ENCODE peak calls at places on chromosomes 11 and 22, in nine cellular contexts. B is fibroblast of pulmonary artery, J is GM10248, V is HepG2, E is type B pancreatic cell, G is Panc1, A is endothelial cell, R is neural crest cell, K is neural progenitor cell. Q is an unnamed sample.

GRCh38 chr11:4060182-4060923 is 34.2 kb upstream of the RRM1 start:
- DNase-seq in B (no peak), E (no peak), J (no peak), V (peak), G (no peak), K (no peak), A (no peak), R (no peak), Q (no peak)

GRCh38 chr11:77171885-77172665 is 44.0 kb downstream of the MYO7A start:
- DNase-seq in A (peak), J (no peak), V (peak), B (no peak), R (peak), E (no peak), K (peak), G (no peak), Q (peak)

GRCh38 chr11:70323811-70324210 is 53.3 kb downstream of the PPFIA1 start:
- DNase-seq in A (no peak), E (no peak), G (no peak), J (no peak), K (no peak), R (no peak), V (no peak), B (peak), Q (no peak)

GRCh38 chr11:128687321-128687720 is 6.6 kb upstream of the FLI1 start:
- DNase-seq in R (no peak), V (no peak), B (peak), A (peak), E (no peak), J (peak), K (peak), G (no peak), Q (peak)

GRCh38 chr11:133669371-133670046 is 137.2 kb upstream of the OPCML start:
- DNase-seq in V (no peak), J (no peak), G (no peak), B (no peak), A (no peak), R (no peak), E (peak), K (peak), Q (no peak)

GRCh38 chr11:2169001-2169370 is 2.6 kb downstream of the TH start:
- DNase-seq in V (no peak), K (no peak), G (no peak), A (no peak), R (no peak), J (no peak), E (no peak), B (no peak), Q (no peak)

GRCh38 chr11:109364851-109365250 is 57.1 kb upstream of the C11orf87 start:
- DNase-seq in A (no peak), J (no peak), K (no peak), V (no peak), G (no peak), E (no peak), B (no peak), R (no peak), Q (no peak)

GRCh38 chr22:35299217-35299716 is 427 bp upstream of the TOM1 start:
- DNase-seq in E (no peak), A (no peak), V (no peak), K (no peak), J (no peak), B (peak), R (no peak), G (peak), Q (no peak)

GRCh38 chr11:66012946-66013761 is 1.3 kb downstream of the CST6 start:
- DNase-seq in J (no peak), E (no peak), R (no peak), V (no peak), K (no peak), B (no peak), A (no peak), G (no peak), Q (no peak)

GRCh38 chr11:117842131-117842941 is 17.8 kb upstream of the FXYD2 start:
- DNase-seq in B (no peak), A (no peak), R (no peak), J (no peak), G (no peak), K (no peak), E (peak), V (no peak), Q (no peak)

GRCh38 chr11:72070486-72070885 is 9.9 kb downstream of the NUMA1 start:
- DNase-seq in B (no peak), A (no peak), V (no peak), G (no peak), R (no peak), J (no peak), E (no peak), K (no peak), Q (no peak)

GRCh38 chr11:67393990-67394389 is 2.2 kb downstream of the RAD9A start:
- DNase-seq in B (no peak), J (no peak), K (no peak), A (no peak), R (no peak), V (no peak), G (no peak), E (no peak), Q (no peak)

GRCh38 chr11:3093281-3094191 is 36.3 kb upstream of the CARS1 start:
- DNase-seq in R (no peak), A (no peak), V (peak), J (peak), K (peak), E (no peak), B (no peak), G (no peak), Q (peak)

GRCh38 chr11:66933508-66933907 is 24.7 kb downstream of the PC start:
- DNase-seq in K (no peak), B (peak), A (no peak), E (no peak), J (no peak), R (no peak), V (no peak), G (no peak), Q (no peak)

GRCh38 chr11:104000798-104001197 is 35.6 kb upstream of the DDI1 start:
- DNase-seq in B (peak), K (no peak), A (no peak), R (no peak), E (no peak), J (no peak), V (no peak), G (no peak), Q (no peak)

GRCh38 chr11:72015511-72016061 is 16.9 kb downstream of the IL18BP start:
- DNase-seq in V (peak), A (peak), J (no peak), G (no peak), K (peak), E (no peak), B (peak), R (no peak), Q (peak)

GRCh38 chr22:19965771-19966709 is 24.4 kb upstream of the TXNRD2 start:
- DNase-seq in K (peak), A (peak), J (no peak), V (no peak), R (peak), B (peak), G (no peak), E (no peak), Q (no peak)

GRCh38 chr22:42321908-42322561 is 51.6 kb upstream of the TCF20 start:
- DNase-seq in J (no peak), G (no peak), E (no peak), B (peak), V (no peak), R (no peak), K (peak), A (no peak), Q (peak)

GRCh38 chr11:66242085-66242765 is 26.2 kb upstream of the RAB1B start:
- DNase-seq in A (no peak), V (no peak), G (no peak), B (no peak), J (no peak), E (no peak), K (no peak), R (no peak), Q (no peak)

GRCh38 chr22:20567993-20568417 is 60.6 kb downstream of the MED15 start:
- DNase-seq in V (no peak), R (no peak), K (no peak), J (no peak), B (peak), E (no peak), G (no peak), A (no peak), Q (no peak)

GRCh38 chr11:111047376-111047775 is 198.1 kb upstream of the POU2AF2 start:
- DNase-seq in A (no peak), G (no peak), V (no peak), J (no peak), R (peak), K (peak), B (no peak), E (no peak), Q (no peak)

GRCh38 chr22:44505796-44506354 is 7.8 kb upstream of the RTL6 start:
- DNase-seq in G (no peak), B (no peak), E (no peak), J (no peak), V (no peak), A (no peak), K (no peak), R (no peak), Q (no peak)

GRCh38 chr22:27151407-27151806 is 494.0 kb downstream of the MIAT start:
- DNase-seq in J (no peak), B (no peak), A (no peak), E (no peak), G (no peak), K (peak), R (no peak), V (no peak), Q (no peak)

GRCh38 chr11:105456950-105457349 is 152.9 kb upstream of the GRIA4 start:
- DNase-seq in V (no peak), R (no peak), B (no peak), K (peak), E (no peak), G (no peak), A (no peak), J (no peak), Q (no peak)
- TF ChIP-seq CTCF in V (peak), R (no peak), B (no peak), K (peak), E (no peak), G (peak), A (no peak), J (no peak), Q (no peak)

DNA sequence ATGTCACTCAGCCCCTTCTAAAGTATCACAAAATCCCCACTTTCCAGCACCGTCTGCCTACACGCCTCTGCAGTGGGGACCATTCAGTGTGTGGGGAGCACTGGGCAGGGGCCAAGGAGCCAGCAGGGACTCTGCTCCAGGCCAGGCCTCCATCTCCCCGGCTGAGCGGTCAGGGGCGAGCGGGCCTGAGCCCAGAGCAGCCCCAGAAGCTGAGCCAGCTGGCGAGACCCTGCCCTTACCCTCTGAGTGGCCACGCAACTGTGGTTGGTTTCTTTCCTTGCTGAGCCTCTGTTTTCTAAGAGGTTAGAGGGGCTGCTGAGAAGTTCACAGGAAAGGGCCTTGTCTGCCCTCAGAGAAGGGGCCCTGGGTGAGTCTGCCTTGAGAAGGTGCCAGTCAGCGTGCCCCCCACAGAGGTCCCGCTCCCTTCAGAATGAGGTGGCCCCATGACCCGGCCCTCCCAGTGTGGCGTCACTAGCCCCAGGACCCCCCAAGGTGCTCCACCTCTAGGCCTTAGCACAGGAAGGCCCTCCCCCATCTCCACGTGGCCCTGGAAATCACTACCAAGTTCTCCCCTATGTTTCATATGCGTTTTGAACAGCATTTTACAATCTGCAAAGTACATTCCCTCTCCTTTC is 46.9 kb downstream of the WNT11 start:
- DNase-seq in B (no peak), R (no peak), E (no peak), V (no peak), J (no peak), A (no peak), K (no peak), G (no peak), Q (no peak)
- TF ChIP-seq CTCF in B (no peak), R (no peak), E (no peak), V (no peak), J (no peak), A (no peak), K (no peak), G (no peak), Q (no peak)

GRCh38 chr11:64776425-64776824 is 1.9 kb downstream of the SF1 start:
- DNase-seq in J (no peak), K (no peak), G (no peak), R (no peak), V (no peak), A (no peak), B (no peak), E (no peak), Q (no peak)

GRCh38 chr11:64778223-64778472 is 194 bp downstream of the SF1 start:
- DNase-seq in G (no peak), J (no peak), E (no peak), V (no peak), R (no peak), B (no peak), K (no peak), A (no peak), Q (no peak)

GRCh38 chr11:64776875-64777274 is 1.5 kb downstream of the SF1 start:
- DNase-seq in G (no peak), K (no peak), J (no peak), R (no peak), B (no peak), V (no peak), E (no peak), A (no peak), Q (no peak)

GRCh38 chr11:64777449-64778222 is 706 bp downstream of the SF1 start:
- DNase-seq in R (peak), G (no peak), A (peak), B (peak), E (no peak), K (peak), V (peak), J (peak), Q (peak)

GRCh38 chr11:64778473-64779298 is at the start of gene SF1:
- DNase-seq in R (peak), B (peak), A (peak), V (peak), J (peak), K (peak), E (peak), G (peak), Q (peak)
- TF ChIP-seq CTCF in R (no peak), B (no peak), A (peak), V (peak), J (no peak), K (peak), E (no peak), G (no peak), Q (no peak)

GRCh38 chr11:130318031-130318673 is 3.4 kb upstream of the ZBTB44 start:
- DNase-seq in G (no peak), R (no peak), B (no peak), J (no peak), V (peak), K (no peak), A (no peak), E (no peak), Q (no peak)

GRCh38 chr11:130314749-130315285 is at the start of gene ZBTB44:
- DNase-seq in J (peak), K (peak), A (peak), G (peak), E (peak), R (peak), V (peak), B (peak), Q (peak)

GRCh38 chr11:130314184-130314748 is 451 bp downstream of the ZBTB44 start:
- DNase-seq in K (peak), A (peak), J (peak), E (peak), V (peak), R (peak), G (no peak), B (peak), Q (peak)

GRCh38 chr11:130313383-130314183 is 1.1 kb downstream of the ZBTB44 start:
- DNase-seq in R (no peak), K (no peak), A (no peak), E (no peak), G (no peak), J (no peak), B (peak), V (no peak), Q (no peak)

DNA sequence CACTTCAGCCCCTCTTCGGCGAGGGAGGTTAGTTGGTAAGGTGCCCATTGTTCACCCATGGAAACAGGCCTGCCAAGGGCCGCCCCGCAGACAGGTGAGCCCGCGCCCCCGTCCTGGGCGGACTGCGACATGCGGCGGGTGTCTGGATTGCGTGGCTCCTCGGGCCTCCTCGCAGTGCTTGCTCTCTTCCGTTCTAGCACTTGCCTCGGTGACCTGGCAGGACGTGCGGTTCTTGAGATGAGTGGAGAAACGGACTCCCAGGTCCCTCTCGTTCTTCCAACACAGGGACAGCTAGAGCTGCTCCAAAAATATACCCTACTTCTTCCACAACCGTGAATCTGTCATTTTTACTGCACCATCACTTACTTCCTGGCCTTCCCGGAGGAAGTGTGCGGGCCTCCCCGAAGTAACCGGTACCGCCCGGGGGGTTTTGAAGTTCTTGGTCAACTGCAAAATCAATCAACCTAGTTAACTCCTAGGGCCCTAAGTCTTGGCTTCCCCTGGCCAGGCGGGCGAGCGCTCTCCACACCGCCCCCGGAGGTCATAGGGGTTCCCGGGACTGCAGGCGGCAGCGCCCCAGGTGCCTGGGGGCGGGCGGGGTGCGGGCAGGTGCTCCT is 745 bp upstream of the ZBTB44 start:
- DNase-seq in A (peak), R (no peak), V (no peak), E (no peak), K (peak), B (no peak), J (peak), G (no peak), Q (peak)
- TF ChIP-seq CTCF in A (no peak), R (no peak), V (no peak), E (peak), K (peak), B (no peak), J (peak), G (peak), Q (no peak)

GRCh38 chr11:62676698-62677097 is 2.2 kb downstream of the UBXN1 start:
- DNase-seq in K (no peak), B (no peak), G (no peak), V (no peak), A (no peak), J (no peak), E (no peak), R (no peak), Q (no peak)
- TF ChIP-seq CTCF in K (no peak), B (no peak), G (no peak), V (no peak), A (no peak), J (no peak), E (no peak), R (no peak), Q (no peak)

GRCh38 chr22:37567991-37568390 is 7.7 kb downstream of the CDC42EP1 start:
- DNase-seq in R (no peak), J (no peak), V (no peak), A (no peak), B (no peak), E (no peak), K (no peak), G (no peak), Q (no peak)

GRCh38 chr22:37565830-37566229 is 5.5 kb downstream of the CDC42EP1 start:
- DNase-seq in A (no peak), K (no peak), E (no peak), B (no peak), R (no peak), J (no peak), G (no peak), V (no peak), Q (no peak)

GRCh38 chr22:37568448-37569008 is 8.2 kb downstream of the CDC42EP1 start:
- DNase-seq in G (no peak), V (no peak), R (no peak), A (no peak), K (no peak), B (no peak), E (no peak), J (no peak), Q (no peak)

GRCh38 chr22:37566329-37566837 is 6.1 kb downstream of the CDC42EP1 start:
- DNase-seq in B (no peak), V (no peak), K (no peak), R (no peak), A (no peak), J (peak), E (no peak), G (no peak), Q (no peak)

DNA sequence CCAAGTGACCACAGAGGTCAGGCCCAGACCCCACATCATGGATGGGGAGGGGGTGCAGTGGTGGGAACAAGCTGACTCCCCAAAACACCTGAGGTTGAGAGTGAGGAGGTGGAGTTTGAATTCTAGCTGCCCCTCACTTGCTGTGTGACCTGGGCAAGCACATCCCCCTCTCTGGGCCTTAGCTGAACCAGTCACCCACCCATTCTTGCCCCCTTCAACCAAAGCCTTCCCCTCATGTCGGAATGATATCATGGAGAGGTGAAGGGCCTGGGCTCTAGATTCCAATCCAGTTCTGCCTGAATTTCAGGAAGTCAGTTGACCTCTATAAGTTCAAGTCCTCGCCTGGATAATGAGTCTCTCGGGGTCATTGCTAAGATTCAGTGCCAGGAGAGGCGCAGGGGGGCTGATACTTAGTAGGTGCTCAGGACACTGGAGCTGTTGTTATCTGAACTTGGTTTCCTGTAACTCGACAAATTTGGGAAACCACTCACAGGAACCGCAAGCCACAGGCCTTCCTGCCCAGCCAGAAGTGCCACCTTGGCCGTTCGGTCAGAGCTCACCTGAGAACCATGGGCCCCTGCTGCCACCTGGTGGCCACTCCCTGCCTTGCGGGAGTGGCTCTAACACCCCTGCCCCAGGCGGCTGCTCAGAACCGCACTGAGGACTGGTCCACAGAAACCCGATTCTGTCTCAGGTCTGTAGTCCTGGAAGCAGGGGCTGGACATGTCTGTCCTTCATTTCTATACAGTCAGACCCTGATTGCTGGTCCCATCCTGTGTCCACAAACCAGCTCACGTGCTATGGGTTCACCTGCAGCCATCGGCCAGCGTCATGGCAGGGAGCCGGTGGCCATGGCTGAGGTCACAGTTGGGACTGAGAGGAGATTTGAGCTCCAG is 6.9 kb downstream of the CDC42EP1 start:
- DNase-seq in B (peak), J (peak), A (peak), G (no peak), E (peak), K (peak), V (peak), R (peak), Q (peak)
- TF ChIP-seq CTCF in B (peak), J (peak), A (peak), G (peak), E (peak), K (peak), V (peak), R (peak), Q (peak)

Q was measured in glutamatergic neuron.